ENCODE peak calls at places on chromosome 19, in four cellular contexts. W is RWPE1, S is pancreas, Q is dorsolateral prefrontal cortex. H is an unnamed sample.

GRCh38 chr19:47035127-47035494 is 13.3 kb downstream of the TMEM160 start:
- DNase-seq in W (no peak), S (no peak), Q (no peak), H (no peak)

GRCh38 chr19:51948979-51949378 is 21.7 kb downstream of the ZNF613 start:
- DNase-seq in W (no peak), S (no peak), Q (peak), H (no peak)

GRCh38 chr19:307793-308420 is 16.7 kb upstream of the PLPP2 start:
- DNase-seq in W (no peak), S (no peak), Q (no peak), H (no peak)

GRCh38 chr19:37227996-37228395 is 10.0 kb downstream of the ZNF383 start:
- DNase-seq in W (no peak), S (peak), Q (no peak), H (no peak)

GRCh38 chr19:7928741-7929701 is 3.1 kb upstream of the CTXN1 start:
- DNase-seq in W (peak), S (peak), Q (no peak), H (peak)

GRCh38 chr19:33788676-33789075 is 8.0 kb upstream of the KCTD15 start:
- DNase-seq in W (no peak), S (no peak), Q (no peak), H (no peak)

GRCh38 chr19:815079-815774 is 6.5 kb downstream of the PLPPR3 start:
- DNase-seq in W (no peak), S (no peak), Q (no peak), H (no peak)

GRCh38 chr19:53091855-53092254 is 11.4 kb downstream of the ZNF160 start:
- DNase-seq in W (no peak), S (no peak), Q (no peak), H (no peak)

GRCh38 chr19:55443824-55444719 is 972 bp upstream of the SHISA7 start:
- DNase-seq in W (no peak), S (no peak), Q (no peak), H (no peak)

GRCh38 chr19:42092350-42092749 is 16.4 kb downstream of the ZNF574 start:
- DNase-seq in W (peak), S (no peak), Q (no peak), H (no peak)

GRCh38 chr19:2308114-2308556 is at the start of gene LINGO3:
- DNase-seq in W (no peak), S (no peak), Q (peak), H (no peak)

GRCh38 chr19:34669305-34669704 is 7.7 kb downstream of the SCGB2B2 start:
- DNase-seq in W (no peak), S (peak), Q (no peak), H (no peak)

GRCh38 chr19:12293771-12294307 is 844 bp downstream of the ZNF44 start:
- DNase-seq in W (peak), S (peak), Q (peak), H (peak)

GRCh38 chr19:44603201-44603945 is 10.0 kb upstream of the IGSF23 start:
- DNase-seq in W (peak), S (no peak), Q (no peak), H (no peak)

GRCh38 chr19:23203841-23204344 is 46.3 kb downstream of the ZNF724 start:
- DNase-seq in W (no peak), S (no peak), Q (no peak), H (no peak)

GRCh38 chr19:1177322-1178114 is 3.5 kb upstream of the SBNO2 start:
- DNase-seq in W (peak), S (no peak), Q (no peak), H (no peak)

GRCh38 chr19:46113726-46114125 is 10.8 kb downstream of the IGFL3 start:
- DNase-seq in W (no peak), S (no peak), Q (no peak), H (no peak)

GRCh38 chr19:35693835-35694599 is 10.3 kb upstream of the ZBTB32 start:
- DNase-seq in W (peak), S (peak), Q (peak), H (peak)

GRCh38 chr19:46951236-46951986 is 68.2 kb upstream of the NPAS1 start:
- DNase-seq in W (peak), S (no peak), Q (no peak), H (no peak)

GRCh38 chr19:50899549-50899948 is 11.6 kb downstream of the KLK4 start:
- DNase-seq in W (no peak), S (no peak), Q (no peak), H (no peak)

GRCh38 chr19:42074513-42075363 is 1.2 kb upstream of the ZNF574 start:
- DNase-seq in W (peak), S (peak), Q (no peak), H (peak)

GRCh38 chr19:35042056-35042730 is 672 bp downstream of the HPN start:
- DNase-seq in W (no peak), S (peak), Q (no peak), H (no peak)

GRCh38 chr19:4278010-4278409 is 1.1 kb upstream of the SHD start:
- DNase-seq in W (no peak), S (no peak), Q (no peak), H (no peak)

GRCh38 chr19:1145635-1146417 is 28.2 kb downstream of the SBNO2 start:
- DNase-seq in W (no peak), S (no peak), Q (no peak), H (no peak)

GRCh38 chr19:49200238-49200862 is 42.8 kb downstream of the TRPM4 start:
- DNase-seq in W (peak), S (no peak), Q (no peak), H (no peak)

GRCh38 chr19:364496-365287 is 20.1 kb upstream of the MIER2 start:
- DNase-seq in W (no peak), S (no peak), Q (no peak), H (no peak)

GRCh38 chr19:35153701-35154534 is 617 bp upstream of the FXYD5 start:
- DNase-seq in W (peak), S (peak), Q (no peak), H (peak)

GRCh38 chr19:1482361-1483066 is 3.5 kb upstream of the C19orf25 start:
- DNase-seq in W (no peak), S (no peak), Q (no peak), H (no peak)

GRCh38 chr19:33303791-33304759 is 1.7 kb upstream of the CEBPA start:
- DNase-seq in W (no peak), S (no peak), Q (no peak), H (peak)

GRCh38 chr19:23957660-23958281 is 43.1 kb downstream of the ZNF726 start:
- DNase-seq in W (peak), S (no peak), Q (no peak), H (no peak)

GRCh38 chr19:1259206-1259872 is 9.8 kb upstream of the CIRBP start:
- DNase-seq in W (no peak), S (peak), Q (no peak), H (peak)

GRCh38 chr19:55402509-55402908 is 5.1 kb downstream of the UBE2S start:
- DNase-seq in W (no peak), S (no peak), Q (no peak), H (no peak)

GRCh38 chr19:34336781-34337271 is 28.2 kb upstream of the GPI start:
- DNase-seq in W (peak), S (peak), Q (no peak), H (peak)

GRCh38 chr19:41416194-41416674 is 10.9 kb downstream of the B3GNT8 start:
- DNase-seq in W (peak), S (no peak), Q (no peak), H (no peak)

GRCh38 chr19:2627855-2628254 is 74.6 kb downstream of the GNG7 start:
- DNase-seq in W (no peak), S (no peak), Q (no peak), H (no peak)

GRCh38 chr19:11291991-11292390 is 4.0 kb upstream of the TSPAN16 start:
- DNase-seq in W (no peak), S (no peak), Q (no peak), H (no peak)

GRCh38 chr19:51016798-51017683 is 2.5 kb downstream of the KLK10 start:
- DNase-seq in W (peak), S (peak), Q (peak), H (peak)

GRCh38 chr19:17835182-17836006 is 12.4 kb downstream of the JAK3 start:
- DNase-seq in W (no peak), S (no peak), Q (no peak), H (no peak)

GRCh38 chr19:17832443-17833208 is 11.3 kb upstream of the INSL3 start:
- DNase-seq in W (no peak), S (no peak), Q (no peak), H (no peak)

GRCh38 chr19:17831419-17831888 is 10.1 kb upstream of the INSL3 start:
- DNase-seq in W (no peak), S (no peak), Q (peak), H (no peak)

GRCh38 chr19:17836530-17836929 is 11.3 kb downstream of the JAK3 start:
- DNase-seq in W (no peak), S (no peak), Q (no peak), H (no peak)

GRCh38 chr19:17834350-17835181 is 13.2 kb downstream of the JAK3 start:
- DNase-seq in W (no peak), S (no peak), Q (no peak), H (no peak)
- TF ChIP-seq CTCF in W (no peak), S (no peak), Q (no peak), H (no peak)

GRCh38 chr19:19746286-19747213 is 13.6 kb upstream of the ZNF14 start:
- DNase-seq in W (no peak), S (peak), Q (no peak), H (peak)
- TF ChIP-seq CTCF in W (no peak), S (no peak), Q (no peak), H (no peak)

GRCh38 chr19:54189020-54189667 is at the start of gene MBOAT7:
- DNase-seq in W (no peak), S (no peak), Q (no peak), H (peak)
- TF ChIP-seq CTCF in W (peak), S (no peak), Q (no peak), H (peak)

GRCh38 chr19:10155834-10156233 is 36.1 kb upstream of the EIF3G start:
- DNase-seq in W (no peak), S (no peak), Q (no peak), H (no peak)
- TF ChIP-seq CTCF in W (no peak), S (no peak), Q (no peak), H (no peak)

GRCh38 chr19:13574933-13575332 is 68.7 kb upstream of the CACNA1A start:
- DNase-seq in W (peak), S (no peak), Q (peak), H (no peak)
- TF ChIP-seq CTCF in W (peak), S (no peak), Q (peak), H (no peak)

GRCh38 chr19:5926641-5927438 is 12.8 kb downstream of the CAPS start:
- DNase-seq in W (no peak), S (no peak), Q (no peak), H (no peak)
- TF ChIP-seq CTCF in W (no peak), S (no peak), Q (no peak), H (no peak)

GRCh38 chr19:18161691-18162039 is 8.7 kb downstream of the PIK3R2 start:
- DNase-seq in W (no peak), S (no peak), Q (no peak), H (no peak)

GRCh38 chr19:18159810-18160209 is 6.8 kb downstream of the PIK3R2 start:
- DNase-seq in W (no peak), S (peak), Q (no peak), H (no peak)

GRCh38 chr19:18158471-18158870 is 5.5 kb downstream of the PIK3R2 start:
- DNase-seq in W (no peak), S (no peak), Q (no peak), H (no peak)

GRCh38 chr19:18160441-18160791 is 7.5 kb downstream of the PIK3R2 start:
- DNase-seq in W (no peak), S (no peak), Q (no peak), H (no peak)

DNA sequence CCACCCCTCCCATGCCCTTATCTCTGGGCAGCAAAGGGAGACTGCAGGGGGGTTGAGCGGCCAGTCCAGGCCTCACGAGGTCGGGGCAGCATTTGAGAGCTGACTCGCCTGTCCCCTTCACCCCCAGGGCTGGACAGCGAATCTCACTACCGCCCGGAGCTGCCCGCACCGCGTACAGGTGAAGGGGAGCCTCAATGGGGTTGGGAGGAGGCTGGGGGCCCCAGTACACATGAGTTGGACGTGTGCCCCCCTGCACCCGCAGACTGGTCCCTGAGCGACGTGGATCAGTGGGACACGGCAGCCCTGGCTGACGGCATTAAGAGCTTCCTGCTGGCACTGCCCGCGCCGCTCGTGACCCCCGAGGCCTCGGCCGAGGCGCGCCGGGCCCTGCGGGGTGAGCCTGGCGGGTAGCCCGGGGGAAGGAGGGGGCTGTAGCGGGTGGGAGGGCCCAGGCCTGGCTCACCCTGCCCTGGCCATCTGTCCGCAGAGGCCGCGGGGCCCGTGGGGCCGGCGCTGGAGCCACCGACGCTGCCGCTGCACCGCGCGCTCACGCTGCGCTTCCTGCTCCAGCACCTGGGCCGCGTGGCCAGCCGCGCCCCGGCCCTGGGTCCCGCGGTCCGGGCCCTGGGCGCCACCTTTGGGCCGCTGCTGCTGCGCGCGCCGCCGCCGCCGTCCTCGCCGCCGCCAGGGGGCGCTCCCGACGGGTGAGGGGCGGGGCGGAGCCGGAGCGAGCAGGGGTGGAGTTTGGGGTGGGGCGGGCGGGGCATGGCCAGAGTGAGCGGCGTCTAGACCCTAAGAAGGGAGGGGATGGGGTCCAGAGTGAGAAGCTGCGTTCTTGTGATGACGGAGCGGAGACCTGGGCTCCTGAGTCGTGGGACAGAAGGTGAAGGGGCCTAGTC is 8.1 kb downstream of the PIK3R2 start:
- DNase-seq in W (peak), S (peak), Q (peak), H (peak)
- TF ChIP-seq CTCF in W (peak), S (peak), Q (peak), H (peak)

GRCh38 chr19:29873801-29874575 is 62.2 kb downstream of the CCNE1 start:
- DNase-seq in W (no peak), S (no peak), Q (no peak), H (no peak)
- TF ChIP-seq CTCF in W (peak), S (no peak), Q (peak), H (no peak)

GRCh38 chr19:58516964-58517833 is 2.4 kb downstream of the ZBTB45 start:
- DNase-seq in W (no peak), S (peak), Q (no peak), H (no peak)
- TF ChIP-seq CTCF in W (no peak), S (no peak), Q (no peak), H (no peak)